ENCODE peak calls at places on chromosomes 6 and 20, in six cellular contexts. One of them, this sample, is unnamed.

GRCh38 chr6:121823437-121823851 is 388.0 kb downstream of the GJA1 start:
- DNase-seq in HepG2: no peak
- DNase-seq in adipocyte: peak; percentile 56
- DNase-seq in right atrium auricular region: no peak
- DNase-seq in stomach: no peak
- DNase-seq in DND-41: no peak
- DNase-seq in this sample: no peak

GRCh38 chr6:39344821-39345280 is 22.3 kb upstream of the KCNK16 start:
- DNase-seq in HepG2: no peak
- DNase-seq in adipocyte: no peak
- DNase-seq in right atrium auricular region: no peak
- DNase-seq in stomach: no peak
- DNase-seq in DND-41: no peak
- DNase-seq in this sample: no peak

GRCh38 chr6:132354517-132355167 is 46.6 kb downstream of the MOXD1 start:
- DNase-seq in HepG2: no peak
- DNase-seq in adipocyte: no peak
- DNase-seq in right atrium auricular region: no peak
- DNase-seq in stomach: peak; percentile 44
- DNase-seq in DND-41: peak; percentile 85
- DNase-seq in this sample: peak; percentile 48

GRCh38 chr6:2876210-2877056 is 26.7 kb downstream of the SERPINB9 start:
- DNase-seq in HepG2: peak; percentile 100
- DNase-seq in adipocyte: peak; percentile 86
- DNase-seq in right atrium auricular region: peak; percentile 73
- DNase-seq in stomach: peak; percentile 57
- DNase-seq in DND-41: no peak
- DNase-seq in this sample: peak; percentile 74

GRCh38 chr6:29702519-29703103 is 20.6 kb upstream of the HLA-F start:
- DNase-seq in HepG2: peak; percentile 19
- DNase-seq in adipocyte: peak; percentile 46
- DNase-seq in right atrium auricular region: no peak
- DNase-seq in stomach: peak; percentile 46
- DNase-seq in DND-41: peak; percentile 42
- DNase-seq in this sample: peak; percentile 48

GRCh38 chr6:33869826-33870423 is 66.1 kb upstream of the MLN start:
- DNase-seq in HepG2: no peak
- DNase-seq in adipocyte: no peak
- DNase-seq in right atrium auricular region: no peak
- DNase-seq in stomach: no peak
- DNase-seq in DND-41: no peak
- DNase-seq in this sample: no peak

GRCh38 chr6:111129003-111129402 is 41.7 kb downstream of the SLC16A10 start:
- DNase-seq in HepG2: peak; percentile 24
- DNase-seq in adipocyte: no peak
- DNase-seq in right atrium auricular region: no peak
- DNase-seq in stomach: peak; percentile 76
- DNase-seq in DND-41: no peak
- DNase-seq in this sample: no peak

GRCh38 chr20:33647603-33648395 is 14.3 kb upstream of the C20orf144 start:
- DNase-seq in HepG2: no peak
- DNase-seq in adipocyte: peak; percentile 15
- DNase-seq in right atrium auricular region: no peak
- DNase-seq in stomach: peak; percentile 59
- DNase-seq in DND-41: no peak
- DNase-seq in this sample: no peak

GRCh38 chr20:36105731-36106226 is 48.8 kb upstream of the EPB41L1 start:
- DNase-seq in HepG2: no peak
- DNase-seq in adipocyte: no peak
- DNase-seq in right atrium auricular region: no peak
- DNase-seq in stomach: peak; percentile 88
- DNase-seq in DND-41: no peak
- DNase-seq in this sample: peak; percentile 82

GRCh38 chr6:167575201-167575696 is 250.4 kb downstream of the TTLL2 start:
- DNase-seq in HepG2: no peak
- DNase-seq in adipocyte: no peak
- DNase-seq in right atrium auricular region: peak; percentile 54
- DNase-seq in stomach: no peak
- DNase-seq in DND-41: no peak
- DNase-seq in this sample: no peak

GRCh38 chr20:52490715-52491430 is 299.3 kb upstream of the ZFP64 start:
- DNase-seq in HepG2: no peak
- DNase-seq in adipocyte: peak; percentile 40
- DNase-seq in right atrium auricular region: no peak
- DNase-seq in stomach: no peak
- DNase-seq in DND-41: no peak
- DNase-seq in this sample: no peak

GRCh38 chr6:3218266-3218665 is 9.2 kb downstream of the TUBB2B start:
- DNase-seq in HepG2: no peak
- DNase-seq in adipocyte: no peak
- DNase-seq in right atrium auricular region: peak; percentile 1
- DNase-seq in stomach: no peak
- DNase-seq in DND-41: no peak
- DNase-seq in this sample: no peak

GRCh38 chr6:32082951-32083350 is 26.2 kb downstream of the TNXB start:
- DNase-seq in HepG2: no peak
- DNase-seq in adipocyte: no peak
- DNase-seq in right atrium auricular region: peak; percentile 93
- DNase-seq in stomach: no peak
- DNase-seq in DND-41: no peak
- DNase-seq in this sample: peak; percentile 10

GRCh38 chr20:20666359-20666758 is 46.1 kb downstream of the RALGAPA2 start:
- DNase-seq in HepG2: no peak
- DNase-seq in adipocyte: no peak
- DNase-seq in right atrium auricular region: no peak
- DNase-seq in stomach: no peak
- DNase-seq in DND-41: no peak
- DNase-seq in this sample: no peak

GRCh38 chr6:101403566-101403965 is 10.1 kb downstream of the GRIK2 start:
- DNase-seq in HepG2: no peak
- DNase-seq in adipocyte: no peak
- DNase-seq in right atrium auricular region: no peak
- DNase-seq in stomach: no peak
- DNase-seq in DND-41: no peak
- DNase-seq in this sample: no peak

GRCh38 chr6:10453596-10453995 is 38.7 kb upstream of the TFAP2A start:
- DNase-seq in HepG2: no peak
- DNase-seq in adipocyte: no peak
- DNase-seq in right atrium auricular region: no peak
- DNase-seq in stomach: no peak
- DNase-seq in DND-41: no peak
- DNase-seq in this sample: no peak

GRCh38 chr6:46216879-46217278 is 46.1 kb upstream of the ENPP5 start:
- DNase-seq in HepG2: no peak
- DNase-seq in adipocyte: no peak
- DNase-seq in right atrium auricular region: no peak
- DNase-seq in stomach: no peak
- DNase-seq in DND-41: no peak
- DNase-seq in this sample: no peak

GRCh38 chr20:1307571-1307971 is 21.4 kb downstream of the SDCBP2 start:
- DNase-seq in HepG2: no peak
- DNase-seq in adipocyte: no peak
- DNase-seq in right atrium auricular region: no peak
- DNase-seq in stomach: no peak
- DNase-seq in DND-41: no peak
- DNase-seq in this sample: no peak

GRCh38 chr6:11538049-11538798 is 675 bp downstream of the TMEM170B start:
- DNase-seq in HepG2: no peak
- DNase-seq in adipocyte: peak; percentile 64
- DNase-seq in right atrium auricular region: no peak
- DNase-seq in stomach: peak; percentile 30
- DNase-seq in DND-41: peak; percentile 48
- DNase-seq in this sample: peak; percentile 69

GRCh38 chr6:48840896-48841295 is 622.2 kb downstream of the MMUT start:
- DNase-seq in HepG2: no peak
- DNase-seq in adipocyte: no peak
- DNase-seq in right atrium auricular region: no peak
- DNase-seq in stomach: no peak
- DNase-seq in DND-41: no peak
- DNase-seq in this sample: no peak

DNA sequence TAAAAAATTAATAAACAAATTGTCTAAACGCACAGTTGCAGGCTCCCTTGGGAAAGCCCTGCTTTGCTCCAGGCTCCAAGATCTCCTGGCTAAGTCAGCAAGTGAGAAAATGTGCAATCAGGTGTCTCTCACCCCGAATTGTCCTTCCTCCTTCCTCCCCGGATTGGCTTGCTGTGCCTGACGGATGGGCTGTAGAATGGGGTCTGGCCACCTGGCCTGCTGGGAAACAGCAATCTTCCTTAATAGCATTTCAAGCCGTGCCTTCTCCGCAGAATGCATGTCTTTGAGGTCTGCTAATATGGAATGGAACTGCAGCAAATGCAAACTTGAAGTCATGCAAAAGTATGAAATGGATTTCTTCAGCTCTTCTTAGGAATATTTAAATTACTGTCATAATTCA is 43.7 kb upstream of the CDKAL1 start:
- DNase-seq in HepG2: no peak
- DNase-seq in adipocyte: no peak
- DNase-seq in right atrium auricular region: no peak
- DNase-seq in stomach: no peak
- DNase-seq in DND-41: no peak
- DNase-seq in this sample: no peak
- H3K36me3 ChIP-seq in HepG2: peaks cover 12% of the 10 kb centered on the region
- H3K36me3 ChIP-seq in adipocyte: peaks cover 54% of the 10 kb centered on the region
- H3K36me3 ChIP-seq in right atrium auricular region: peaks cover 19% of the 10 kb centered on the region
- H3K36me3 ChIP-seq in stomach: peaks cover 44% of the 10 kb centered on the region
- H3K36me3 ChIP-seq in DND-41: peaks cover 77% of the 10 kb centered on the region
- H3K36me3 ChIP-seq in this sample: no peaks in the 10 kb centered on the region

GRCh38 chr6:149771185-149771584 is 21.6 kb downstream of the PCMT1 start:
- DNase-seq in HepG2: no peak
- DNase-seq in adipocyte: no peak
- DNase-seq in right atrium auricular region: no peak
- DNase-seq in stomach: no peak
- DNase-seq in DND-41: no peak
- DNase-seq in this sample: no peak

GRCh38 chr6:149769676-149770075 is 20.1 kb downstream of the PCMT1 start:
- DNase-seq in HepG2: no peak
- DNase-seq in adipocyte: no peak
- DNase-seq in right atrium auricular region: no peak
- DNase-seq in stomach: no peak
- DNase-seq in DND-41: no peak
- DNase-seq in this sample: no peak

GRCh38 chr6:149766156-149766768 is 16.7 kb downstream of the PCMT1 start:
- DNase-seq in HepG2: no peak
- DNase-seq in adipocyte: peak; percentile 91
- DNase-seq in right atrium auricular region: no peak
- DNase-seq in stomach: peak; percentile 48
- DNase-seq in DND-41: no peak
- DNase-seq in this sample: no peak

GRCh38 chr6:149777624-149778023 is 28.1 kb downstream of the PCMT1 start:
- DNase-seq in HepG2: no peak
- DNase-seq in adipocyte: no peak
- DNase-seq in right atrium auricular region: no peak
- DNase-seq in stomach: no peak
- DNase-seq in DND-41: no peak
- DNase-seq in this sample: no peak

DNA sequence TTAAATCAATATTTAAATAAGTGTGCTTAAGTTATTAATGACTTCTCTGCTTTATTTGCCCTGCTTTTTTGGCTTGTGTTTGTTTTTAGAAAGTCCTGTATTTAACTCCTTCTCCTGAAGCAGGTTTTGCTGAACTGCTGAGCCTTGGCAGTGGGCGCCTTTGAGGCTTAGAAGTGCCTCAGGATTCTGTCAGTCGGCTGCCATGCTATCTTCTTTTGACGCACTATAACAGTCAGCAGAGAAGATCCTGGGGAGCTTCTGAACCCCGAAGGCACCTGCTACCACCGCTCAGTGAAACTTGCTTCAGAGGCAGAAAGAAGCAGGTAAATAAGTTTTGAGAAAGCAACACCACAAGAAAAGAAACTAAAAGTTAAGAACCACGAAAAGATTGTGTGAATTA is 22.4 kb downstream of the PCMT1 start:
- DNase-seq in HepG2: no peak
- DNase-seq in adipocyte: no peak
- DNase-seq in right atrium auricular region: no peak
- DNase-seq in stomach: no peak
- DNase-seq in DND-41: no peak
- DNase-seq in this sample: no peak
- H3K36me3 ChIP-seq in HepG2: peaks cover 17% of the 10 kb centered on the region
- H3K36me3 ChIP-seq in adipocyte: peaks cover 47% of the 10 kb centered on the region
- H3K36me3 ChIP-seq in right atrium auricular region: peaks cover 27% of the 10 kb centered on the region
- H3K36me3 ChIP-seq in stomach: peaks cover 62% of the 10 kb centered on the region
- H3K36me3 ChIP-seq in DND-41: peaks cover 64% of the 10 kb centered on the region
- H3K36me3 ChIP-seq in this sample: no peaks in the 10 kb centered on the region

DNA sequence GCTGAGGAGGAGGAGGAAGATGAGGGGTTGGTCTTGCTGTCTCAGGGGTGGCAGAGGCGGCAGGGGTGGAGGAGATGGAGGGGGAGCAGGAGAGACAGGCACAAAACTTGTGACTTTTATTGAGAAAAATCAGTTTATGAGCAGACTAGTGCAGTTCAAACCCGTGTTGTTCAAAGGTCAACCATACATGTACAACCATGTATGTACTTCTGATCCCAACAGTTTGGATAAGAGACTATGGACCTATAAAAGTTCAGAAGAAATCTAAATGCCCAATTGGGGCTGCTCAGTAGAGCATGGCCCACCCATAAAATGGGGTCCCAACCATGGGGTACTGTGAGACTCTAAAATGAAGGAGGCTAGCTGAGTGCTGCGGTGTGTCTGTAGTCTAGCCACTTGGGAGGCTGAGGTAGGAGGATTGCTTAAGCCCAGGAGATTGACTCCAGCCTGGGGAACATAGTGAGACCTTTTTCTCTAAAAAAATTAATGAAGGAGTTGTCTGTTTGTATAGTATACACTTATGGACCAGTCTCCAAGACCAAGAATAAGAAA is 7.6 kb upstream of the SLC22A7 start:
- DNase-seq in HepG2: no peak
- DNase-seq in adipocyte: no peak
- DNase-seq in right atrium auricular region: no peak
- DNase-seq in stomach: no peak
- DNase-seq in DND-41: no peak
- DNase-seq in this sample: no peak
- H3K36me3 ChIP-seq in HepG2: no peaks in the 10 kb centered on the region
- H3K36me3 ChIP-seq in adipocyte: no peaks in the 10 kb centered on the region
- H3K36me3 ChIP-seq in right atrium auricular region: no peaks in the 10 kb centered on the region
- H3K36me3 ChIP-seq in stomach: no peaks in the 10 kb centered on the region
- H3K36me3 ChIP-seq in DND-41: no peaks in the 10 kb centered on the region
- H3K36me3 ChIP-seq in this sample: no peaks in the 10 kb centered on the region

DNA sequence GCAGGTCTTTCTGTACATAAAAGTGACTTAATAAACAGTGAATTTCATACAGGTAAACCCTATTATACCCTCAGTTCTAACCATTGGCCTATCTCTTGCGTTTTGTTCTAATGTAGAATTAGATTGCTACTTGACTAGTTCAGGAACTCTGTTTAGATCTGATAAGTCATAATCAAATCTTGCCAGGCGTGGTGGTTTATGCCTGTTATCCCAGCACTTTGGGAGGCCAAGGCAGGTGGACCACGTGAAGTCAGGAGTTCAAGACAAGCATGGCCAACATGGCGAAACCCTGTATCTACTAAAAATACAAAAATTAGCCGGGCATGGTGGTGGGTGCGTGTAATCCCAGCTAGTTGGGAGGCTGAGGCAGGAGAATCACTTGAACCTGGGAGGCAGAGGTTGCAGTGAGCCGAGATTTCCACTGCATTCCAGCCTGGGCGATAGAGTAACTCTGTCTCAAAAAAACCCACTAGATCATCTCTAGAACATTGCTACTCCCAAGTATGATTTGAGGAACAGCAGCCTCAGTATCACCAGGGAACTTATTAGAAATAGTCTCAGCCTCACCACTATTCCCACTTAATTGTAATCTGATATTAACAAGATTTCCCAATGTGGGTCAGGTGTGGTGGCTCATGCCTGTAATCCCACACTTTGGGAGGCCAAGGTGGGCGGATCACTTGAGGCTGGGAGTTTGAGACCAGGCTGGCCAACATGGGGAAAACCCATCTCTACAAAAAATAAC is 12.2 kb downstream of the GTPBP2 start:
- DNase-seq in HepG2: no peak
- DNase-seq in adipocyte: no peak
- DNase-seq in right atrium auricular region: peak; percentile 9
- DNase-seq in stomach: no peak
- DNase-seq in DND-41: no peak
- DNase-seq in this sample: no peak
- H3K36me3 ChIP-seq in HepG2: peaks cover 11% of the 10 kb centered on the region
- H3K36me3 ChIP-seq in adipocyte: peaks cover 58% of the 10 kb centered on the region
- H3K36me3 ChIP-seq in right atrium auricular region: peaks cover 35% of the 10 kb centered on the region
- H3K36me3 ChIP-seq in stomach: peaks cover 64% of the 10 kb centered on the region
- H3K36me3 ChIP-seq in DND-41: peaks cover 67% of the 10 kb centered on the region
- H3K36me3 ChIP-seq in this sample: no peaks in the 10 kb centered on the region

This sample was measured in mucosa of descending colon.